ENCODE peak calls at places on chromosomes 16 and 17, in four cellular contexts. Y is cardiac muscle cell, B is mammary epithelial cell, T is heart left ventricle. K is an unnamed sample.

GRCh38 chr17:83058478-83059167 is 20.8 kb upstream of the METRNL start:
- DNase-seq in Y (no peak), B (no peak), T (peak; percentile 50), K (peak; percentile 28)

GRCh38 chr16:81737885-81738536 is 41.1 kb upstream of the PLCG2 start:
- DNase-seq in Y (peak; percentile 82), B (peak; percentile 88), T (peak; percentile 82), K (peak; percentile 87)

GRCh38 chr17:77856551-77857305 is 101.8 kb upstream of the TNRC6C start:
- DNase-seq in Y (no peak), B (no peak), T (no peak), K (no peak)

GRCh38 chr17:59547131-59547915 is 18.1 kb upstream of the DHX40 start:
- DNase-seq in Y (no peak), B (no peak), T (no peak), K (no peak)

GRCh38 chr17:31433091-31433790 is 41.8 kb downstream of the RAB11FIP4 start:
- DNase-seq in Y (no peak), B (no peak), T (no peak), K (no peak)

GRCh38 chr17:45150911-45151809 is 2.9 kb downstream of the HEXIM1 start:
- DNase-seq in Y (no peak), B (no peak), T (no peak), K (no peak)

GRCh38 chr16:68833251-68833650 is 10.1 kb upstream of the TANGO6 start:
- DNase-seq in Y (no peak), B (no peak), T (no peak), K (no peak)

GRCh38 chr16:70720431-70721201 is 34.8 kb upstream of the MTSS2 start:
- DNase-seq in Y (no peak), B (no peak), T (no peak), K (no peak)

GRCh38 chr17:6551356-6551755 is 5.0 kb downstream of the PITPNM3 start:
- DNase-seq in Y (no peak), B (peak; percentile 55), T (no peak), K (no peak)

GRCh38 chr17:82121660-82122629 is 23.9 kb upstream of the FASN start:
- DNase-seq in Y (no peak), B (no peak), T (no peak), K (no peak)

GRCh38 chr17:64772845-64773299 is 110.8 kb upstream of the SMURF2 start:
- DNase-seq in Y (no peak), B (no peak), T (no peak), K (no peak)

GRCh38 chr16:4935231-4935855 is 1.6 kb downstream of the PPL start:
- DNase-seq in Y (no peak), B (peak; percentile 64), T (peak; percentile 89), K (peak; percentile 83)

GRCh38 chr16:54657058-54657708 is 273.5 kb upstream of the IRX5 start:
- DNase-seq in Y (no peak), B (peak; percentile 99), T (no peak), K (peak; percentile 43)

GRCh38 chr17:64320613-64321553 is 57.8 kb upstream of the TEX2 start:
- DNase-seq in Y (peak; percentile 85), B (peak; percentile 62), T (no peak), K (peak; percentile 64)

GRCh38 chr16:86930663-86931062 is 352.3 kb downstream of the FOXL1 start:
- DNase-seq in Y (no peak), B (no peak), T (no peak), K (no peak)

GRCh38 chr17:144936-145670 is 7.7 kb downstream of the SCGB1C2 start:
- DNase-seq in Y (no peak), B (no peak), T (no peak), K (no peak)

GRCh38 chr17:1647802-1648581 is 1.7 kb downstream of the RILP start:
- DNase-seq in Y (peak; percentile 49), B (no peak), T (peak; percentile 81), K (peak; percentile 73)

GRCh38 chr16:19810817-19811731 is 73.6 kb downstream of the GPRC5B start:
- DNase-seq in Y (no peak), B (peak; percentile 73), T (no peak), K (no peak)

GRCh38 chr16:21654881-21655280 is 2.5 kb upstream of the IGSF6 start:
- DNase-seq in Y (no peak), B (peak; percentile 74), T (no peak), K (no peak)

GRCh38 chr16:55856950-55857349 is 18.2 kb downstream of the CES5A start:
- DNase-seq in Y (no peak), B (no peak), T (no peak), K (peak; percentile 38)

GRCh38 chr16:11151156-11151904 is 104.7 kb downstream of the SOCS1 start:
- DNase-seq in Y (no peak), B (no peak), T (no peak), K (no peak)

GRCh38 chr16:78740269-78740668 is 640.8 kb downstream of the WWOX start:
- DNase-seq in Y (no peak), B (no peak), T (no peak), K (no peak)

GRCh38 chr17:61238455-61238933 is 161.1 kb upstream of the TBX2 start:
- DNase-seq in Y (no peak), B (no peak), T (no peak), K (no peak)

GRCh38 chr16:30904114-30904780 is 7.8 kb downstream of the CTF1 start:
- DNase-seq in Y (no peak), B (no peak), T (no peak), K (no peak)

GRCh38 chr16:1022466-1022865 is 40.9 kb downstream of the SOX8 start:
- DNase-seq in Y (no peak), B (no peak), T (no peak), K (no peak)

GRCh38 chr17:2935622-2936021 is 127.8 kb downstream of the OR1D5 start:
- DNase-seq in Y (no peak), B (no peak), T (no peak), K (no peak)

GRCh38 chr17:1905190-1905919 is 75.5 kb downstream of the RPA1 start:
- DNase-seq in Y (peak; percentile 62), B (no peak), T (no peak), K (no peak)

GRCh38 chr16:89476811-89477261 is 13.5 kb downstream of the ANKRD11 start:
- DNase-seq in Y (no peak), B (no peak), T (no peak), K (no peak)
- H3K4me1 ChIP-seq in Y (peaks cover 25% of the 10 kb centered on the region), B (peaks cover 86% of the 10 kb centered on the region), T (peaks cover 16% of the 10 kb centered on the region), K (peaks cover 14% of the 10 kb centered on the region)

DNA sequence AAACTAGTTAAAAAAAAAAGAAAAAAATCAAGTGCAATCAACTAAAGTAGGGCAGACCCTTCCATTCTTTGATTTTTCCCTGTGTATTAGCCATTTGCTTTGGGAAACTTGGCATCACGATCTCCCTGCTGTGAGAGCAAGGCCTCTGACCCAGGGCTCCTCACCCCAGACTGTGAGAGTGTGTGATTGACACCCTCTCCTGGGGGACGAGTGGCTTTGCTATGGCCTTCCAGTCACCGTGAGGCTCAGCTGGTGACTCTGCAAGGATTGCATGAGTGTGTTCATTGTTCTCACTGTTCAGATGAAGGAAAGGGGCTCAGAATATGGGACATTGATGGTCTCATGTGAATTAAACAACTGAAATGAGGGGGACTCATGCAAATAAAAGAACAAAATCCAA is 69.0 kb upstream of the BCAR1 start:
- DNase-seq in Y (peak; percentile 71), B (no peak), T (no peak), K (no peak)
- TF ChIP-seq CTCF in Y (no peak), B (no peak), T (no peak), K (no peak)

DNA sequence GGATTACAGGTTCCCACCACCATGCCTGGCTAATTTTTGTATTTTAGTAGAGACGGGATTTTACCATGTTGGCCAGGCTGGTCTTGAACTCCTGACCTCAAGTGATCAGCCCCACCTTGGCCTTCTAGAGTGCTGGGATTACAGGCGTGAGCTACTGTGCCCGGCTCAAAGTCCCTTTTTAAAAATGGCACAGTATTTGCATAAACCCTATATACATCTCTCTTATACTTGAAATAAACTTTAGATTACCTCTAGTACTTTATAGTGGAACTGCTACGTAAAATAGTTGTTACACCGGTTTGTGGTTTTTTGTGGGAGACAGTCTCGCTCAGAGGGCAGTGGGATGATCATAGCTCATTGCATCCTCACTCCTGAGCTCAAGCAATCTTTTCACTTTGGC is 36.3 kb downstream of the IST1 start:
- DNase-seq in Y (no peak), B (no peak), T (no peak), K (no peak)
- H3K4me1 ChIP-seq in Y (peaks cover 57% of the 10 kb centered on the region), B (peaks cover 25% of the 10 kb centered on the region), T (peaks cover 37% of the 10 kb centered on the region), K (peaks cover 29% of the 10 kb centered on the region)

DNA sequence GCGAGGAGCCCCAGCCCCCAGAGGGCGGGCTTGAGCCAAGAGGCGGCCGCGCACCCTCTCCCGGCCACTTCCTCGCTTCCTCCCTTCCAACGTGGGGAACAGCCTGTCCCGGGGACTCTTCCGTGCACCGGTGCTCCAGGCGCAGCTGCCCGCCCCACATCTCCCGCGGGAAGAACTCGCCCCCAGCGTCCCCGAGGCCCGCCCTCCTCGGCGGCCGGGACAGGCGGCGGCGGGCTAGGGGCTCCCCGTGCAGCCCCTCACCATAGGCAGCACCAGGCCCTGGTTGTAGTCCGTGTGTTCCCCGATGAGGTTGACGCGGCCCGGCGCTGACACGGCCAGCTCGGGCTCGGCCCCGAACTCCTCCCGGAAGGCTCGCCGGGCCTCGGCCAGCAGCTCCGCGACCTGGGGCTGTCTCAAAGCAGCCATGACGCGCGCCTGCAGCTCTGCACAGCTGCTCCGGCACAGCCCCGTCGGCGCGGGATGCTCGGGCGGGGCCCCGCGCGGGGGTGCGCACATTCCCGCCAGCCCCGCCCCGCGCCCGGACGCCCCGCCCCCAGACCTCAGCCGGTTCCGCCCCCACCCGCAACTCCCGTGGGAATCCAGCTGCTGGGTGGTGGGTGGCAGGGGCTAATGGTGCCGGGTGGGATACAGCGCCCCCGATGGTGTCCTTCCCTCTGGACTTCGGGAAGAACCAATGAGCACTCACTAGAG is at the start of gene GALK1:
- DNase-seq in Y (peak; percentile 81), B (peak; percentile 76), T (peak; percentile 88), K (peak; percentile 84)
- TF ChIP-seq CTCF in Y (peak; percentile 64), B (peak; percentile 6), T (peak; percentile 61), K (no peak)